ENCODE peak calls at places on chromosomes 2 and 18, in four cellular contexts. One of them, this sample, is unnamed.

GRCh38 chr18:57803119-57803969 is at the start of gene ATP8B1:
- DNase-seq in tibial artery: peak
- DNase-seq in GM12878: no peak
- DNase-seq in astrocyte of the cerebellum: peak
- DNase-seq in this sample: peak

GRCh38 chr2:69013837-69014796 is 1.1 kb downstream of the ANTXR1 start:
- DNase-seq in tibial artery: no peak
- DNase-seq in GM12878: no peak
- DNase-seq in astrocyte of the cerebellum: no peak
- DNase-seq in this sample: peak

GRCh38 chr2:160288324-160288723 is 88.3 kb upstream of the ITGB6 start:
- DNase-seq in tibial artery: no peak
- DNase-seq in GM12878: no peak
- DNase-seq in astrocyte of the cerebellum: no peak
- DNase-seq in this sample: no peak

GRCh38 chr2:31384771-31385276 is 29.7 kb downstream of the XDH start:
- DNase-seq in tibial artery: no peak
- DNase-seq in GM12878: no peak
- DNase-seq in astrocyte of the cerebellum: peak
- DNase-seq in this sample: peak

GRCh38 chr2:67524236-67524635 is 127.1 kb downstream of the ETAA1 start:
- DNase-seq in tibial artery: no peak
- DNase-seq in GM12878: no peak
- DNase-seq in astrocyte of the cerebellum: no peak
- DNase-seq in this sample: no peak

GRCh38 chr2:153163055-153163454 is 315.5 kb downstream of the RPRM start:
- DNase-seq in tibial artery: no peak
- DNase-seq in GM12878: no peak
- DNase-seq in astrocyte of the cerebellum: peak
- DNase-seq in this sample: peak

GRCh38 chr2:98894331-98895000 is 41.6 kb downstream of the CRACDL start:
- DNase-seq in tibial artery: no peak
- DNase-seq in GM12878: no peak
- DNase-seq in astrocyte of the cerebellum: no peak
- DNase-seq in this sample: no peak

GRCh38 chr18:13914756-13915155 is 580 bp downstream of the MC2R start:
- DNase-seq in tibial artery: no peak
- DNase-seq in GM12878: no peak
- DNase-seq in astrocyte of the cerebellum: no peak
- DNase-seq in this sample: no peak

GRCh38 chr2:71603851-71604708 is 150.7 kb downstream of the DYSF start:
- DNase-seq in tibial artery: peak
- DNase-seq in GM12878: no peak
- DNase-seq in astrocyte of the cerebellum: no peak
- DNase-seq in this sample: peak

GRCh38 chr2:53040536-53041229 is 726.9 kb upstream of the CHAC2 start:
- DNase-seq in tibial artery: no peak
- DNase-seq in GM12878: no peak
- DNase-seq in astrocyte of the cerebellum: no peak
- DNase-seq in this sample: no peak
- TF ChIP-seq CTCF in tibial artery: no peak
- TF ChIP-seq CTCF in GM12878: no peak
- TF ChIP-seq CTCF in astrocyte of the cerebellum: peak
- TF ChIP-seq CTCF in this sample: peak

DNA sequence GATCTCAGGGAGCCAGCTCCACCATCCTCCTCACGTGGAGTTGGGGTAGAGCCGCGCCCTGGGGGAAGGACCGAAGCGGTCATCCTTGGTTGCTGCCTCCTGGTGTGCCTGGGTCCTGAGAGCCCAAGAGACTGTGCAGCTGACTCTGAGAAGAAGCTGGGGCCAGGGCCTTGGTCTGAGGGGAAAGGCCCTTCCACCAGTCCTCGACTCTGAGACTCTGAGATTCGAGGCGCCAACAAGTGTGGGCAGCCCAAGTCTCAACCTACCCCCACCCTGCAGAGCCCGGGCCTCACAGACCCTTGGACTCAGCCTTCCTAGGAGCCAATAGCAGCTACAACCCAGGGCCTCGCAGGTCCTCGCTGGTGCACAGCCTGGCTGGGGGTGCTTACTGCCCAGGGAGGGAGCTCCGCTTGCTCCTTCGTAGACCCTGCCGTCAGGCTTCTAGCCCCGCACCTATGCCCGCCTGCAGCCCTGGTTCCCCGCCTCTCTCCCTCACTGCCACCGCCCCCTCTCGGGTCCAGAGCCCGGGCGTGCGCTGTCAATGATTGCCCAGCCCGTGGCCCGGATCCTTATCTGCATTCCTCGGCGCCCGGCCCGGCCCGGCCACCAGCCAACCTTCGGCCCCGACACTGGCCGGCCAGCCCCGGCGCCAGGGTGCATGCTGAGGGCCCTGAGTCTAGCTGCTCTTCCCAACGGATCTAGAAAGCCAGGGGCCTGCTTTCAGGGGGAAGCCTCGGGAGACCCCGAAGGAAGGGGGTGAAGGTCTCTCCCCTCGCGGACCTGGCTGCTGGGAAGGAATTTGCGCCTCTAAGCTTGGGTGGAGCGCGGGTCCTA is 2.0 kb downstream of the IHH start:
- DNase-seq in tibial artery: no peak
- DNase-seq in GM12878: no peak
- DNase-seq in astrocyte of the cerebellum: no peak
- DNase-seq in this sample: peak
- H3K4me3 ChIP-seq in tibial artery: peak
- H3K4me3 ChIP-seq in GM12878: no peak
- H3K4me3 ChIP-seq in astrocyte of the cerebellum: no peak
- H3K4me3 ChIP-seq in this sample: no peak

DNA sequence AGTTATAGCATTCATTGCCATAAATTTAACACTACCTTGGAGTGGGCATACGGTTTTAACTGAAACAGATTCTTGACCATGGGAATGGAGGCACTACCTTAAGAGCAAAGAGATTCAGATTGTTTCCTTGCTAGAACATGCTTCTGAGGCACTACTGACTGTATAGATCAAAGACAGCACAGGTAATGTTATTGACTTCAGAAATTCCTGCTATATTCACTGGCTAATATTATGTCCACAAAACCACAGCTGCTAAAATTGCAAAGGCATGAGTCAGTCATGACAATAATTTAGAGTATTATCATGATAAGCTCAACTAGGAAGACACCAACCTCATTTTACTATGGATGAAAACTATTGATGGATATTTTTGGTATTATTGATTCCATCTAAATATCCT is 39.4 kb downstream of the SLC8A1 start:
- DNase-seq in tibial artery: no peak
- DNase-seq in GM12878: no peak
- DNase-seq in astrocyte of the cerebellum: no peak
- DNase-seq in this sample: no peak
- TF ChIP-seq CTCF in tibial artery: no peak
- TF ChIP-seq CTCF in GM12878: no peak
- TF ChIP-seq CTCF in astrocyte of the cerebellum: no peak
- TF ChIP-seq CTCF in this sample: no peak

DNA sequence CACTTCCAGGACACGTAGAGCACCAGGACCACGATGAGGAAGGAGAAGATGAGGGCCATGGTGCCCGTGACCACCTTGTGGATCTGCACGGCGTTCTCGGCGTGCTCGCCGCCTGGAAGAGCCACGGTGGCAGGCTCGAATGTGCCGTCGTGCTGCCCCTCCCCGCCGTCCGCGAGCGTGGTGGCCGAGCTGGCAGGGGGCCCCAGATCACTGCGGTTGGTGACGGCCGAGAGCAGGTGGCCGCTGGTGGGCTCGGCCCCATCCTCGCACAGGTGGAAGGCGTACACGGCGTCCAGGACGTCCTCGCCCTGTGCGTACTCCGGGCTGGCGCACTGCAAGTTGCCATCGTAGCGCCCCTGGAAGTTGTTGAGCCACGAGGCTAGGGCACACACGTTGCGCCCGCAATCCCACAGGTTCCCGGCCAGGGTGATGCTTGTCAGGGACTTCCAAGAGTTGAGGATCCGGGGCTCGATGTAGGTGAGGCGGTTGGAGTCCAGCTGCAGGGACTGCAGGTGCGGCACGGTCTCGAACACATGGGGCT is 2.0 kb downstream of the LRRTM1 start:
- DNase-seq in tibial artery: no peak
- DNase-seq in GM12878: no peak
- DNase-seq in astrocyte of the cerebellum: no peak
- DNase-seq in this sample: no peak
- H3K4me3 ChIP-seq in tibial artery: no peak
- H3K4me3 ChIP-seq in GM12878: no peak
- H3K4me3 ChIP-seq in astrocyte of the cerebellum: no peak
- H3K4me3 ChIP-seq in this sample: no peak

DNA sequence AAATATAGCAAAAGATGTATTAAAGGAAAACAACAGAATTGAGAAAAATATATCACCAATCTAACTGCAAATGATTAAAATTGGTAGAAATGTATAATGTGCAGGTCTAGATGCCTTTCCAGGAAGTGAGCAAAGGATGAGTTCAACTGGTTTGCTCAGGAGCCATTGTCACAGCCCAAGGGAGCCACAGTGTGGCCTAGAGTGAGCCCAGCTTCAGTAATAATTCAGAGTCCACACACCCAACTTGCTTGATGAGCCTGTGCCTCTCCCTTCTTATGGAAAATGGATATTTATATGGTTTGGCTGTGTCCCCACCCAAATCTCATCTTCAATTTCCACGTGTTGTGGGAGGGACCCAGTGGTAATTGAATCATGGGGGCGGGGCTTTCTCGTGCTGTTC is 92.2 kb upstream of the ASAP2 start:
- DNase-seq in tibial artery: no peak
- DNase-seq in GM12878: no peak
- DNase-seq in astrocyte of the cerebellum: no peak
- DNase-seq in this sample: no peak
- TF ChIP-seq CTCF in tibial artery: no peak
- TF ChIP-seq CTCF in GM12878: peak
- TF ChIP-seq CTCF in astrocyte of the cerebellum: no peak
- TF ChIP-seq CTCF in this sample: peak

DNA sequence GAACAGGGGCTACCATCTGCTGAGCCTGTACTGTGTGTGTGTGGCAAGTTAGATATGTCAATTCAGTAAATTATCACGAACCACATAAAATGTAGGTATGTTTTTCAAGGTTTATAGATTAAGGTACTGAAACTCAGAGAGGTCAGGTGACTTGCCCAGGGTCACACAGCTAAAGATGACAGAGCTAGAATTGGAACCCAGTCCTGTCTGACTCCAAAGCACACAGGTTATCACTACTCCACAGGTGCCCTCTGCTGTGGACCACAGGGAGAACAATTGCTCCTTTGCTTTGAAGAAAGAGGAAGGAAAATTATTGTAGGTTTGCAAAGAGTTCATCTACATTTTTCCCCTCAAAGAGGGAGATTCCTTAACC is 229.7 kb upstream of the AGAP1 start:
- DNase-seq in tibial artery: no peak
- DNase-seq in GM12878: no peak
- DNase-seq in astrocyte of the cerebellum: no peak
- DNase-seq in this sample: no peak
- H3K4me3 ChIP-seq in tibial artery: no peak
- H3K4me3 ChIP-seq in GM12878: no peak
- H3K4me3 ChIP-seq in astrocyte of the cerebellum: peak
- H3K4me3 ChIP-seq in this sample: peak

GRCh38 chr2:104923665-104924064 is 69.8 kb downstream of the POU3F3 start:
- DNase-seq in tibial artery: no peak
- DNase-seq in GM12878: no peak
- DNase-seq in astrocyte of the cerebellum: no peak
- DNase-seq in this sample: no peak
- TF ChIP-seq CTCF in tibial artery: no peak
- TF ChIP-seq CTCF in GM12878: no peak
- TF ChIP-seq CTCF in astrocyte of the cerebellum: no peak
- TF ChIP-seq CTCF in this sample: no peak

DNA sequence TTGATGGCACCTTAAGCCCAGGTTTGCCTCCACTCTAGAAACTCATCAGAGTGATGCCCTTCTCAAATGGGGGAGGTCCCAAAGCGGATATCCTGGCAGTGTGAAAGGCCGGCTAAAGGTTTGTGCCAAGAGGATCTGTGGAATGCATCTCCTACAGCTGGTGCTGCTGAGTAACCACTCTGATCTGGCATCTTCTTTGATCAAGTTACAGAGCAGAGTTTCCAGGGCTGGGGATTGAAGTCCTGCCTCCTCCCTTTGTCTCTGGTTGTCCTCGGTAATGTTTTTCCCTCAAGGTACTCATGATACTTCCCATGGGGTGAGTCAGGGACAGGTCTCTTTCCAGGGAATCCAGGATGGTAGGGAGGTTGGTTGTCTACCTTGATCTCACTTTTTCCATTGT is 24.6 kb downstream of the PRKRA start:
- DNase-seq in tibial artery: no peak
- DNase-seq in GM12878: no peak
- DNase-seq in astrocyte of the cerebellum: no peak
- DNase-seq in this sample: no peak
- H3K4me3 ChIP-seq in tibial artery: no peak
- H3K4me3 ChIP-seq in GM12878: no peak
- H3K4me3 ChIP-seq in astrocyte of the cerebellum: no peak
- H3K4me3 ChIP-seq in this sample: no peak

GRCh38 chr2:100293341-100294161 is 28.8 kb downstream of the LONRF2 start:
- DNase-seq in tibial artery: no peak
- DNase-seq in GM12878: no peak
- DNase-seq in astrocyte of the cerebellum: no peak
- DNase-seq in this sample: peak

GRCh38 chr2:100291152-100291970 is 30.9 kb downstream of the LONRF2 start:
- DNase-seq in tibial artery: peak
- DNase-seq in GM12878: no peak
- DNase-seq in astrocyte of the cerebellum: peak
- DNase-seq in this sample: no peak

GRCh38 chr2:100290718-100291151 is 31.6 kb downstream of the LONRF2 start:
- DNase-seq in tibial artery: no peak
- DNase-seq in GM12878: no peak
- DNase-seq in astrocyte of the cerebellum: no peak
- DNase-seq in this sample: no peak

GRCh38 chr2:100294162-100294497 is 28.2 kb downstream of the LONRF2 start:
- DNase-seq in tibial artery: no peak
- DNase-seq in GM12878: no peak
- DNase-seq in astrocyte of the cerebellum: no peak
- DNase-seq in this sample: no peak

GRCh38 chr2:100292022-100292580 is 30.2 kb downstream of the LONRF2 start:
- DNase-seq in tibial artery: no peak
- DNase-seq in GM12878: no peak
- DNase-seq in astrocyte of the cerebellum: peak
- DNase-seq in this sample: no peak
- TF ChIP-seq CTCF in tibial artery: no peak
- TF ChIP-seq CTCF in GM12878: no peak
- TF ChIP-seq CTCF in astrocyte of the cerebellum: no peak
- TF ChIP-seq CTCF in this sample: no peak

This sample was measured in osteoblast.